ENCODE peak calls at places on chromosomes 16 and 17, in six cellular contexts. D is SK-N-SH, P is HCT116, H is K562, O is HepG2, Z is GM12878. Q is an unnamed sample.

GRCh38 chr17:4840893-4841242 is 7.7 kb downstream of the MINK1 start:
- DNase-seq in H (no peak), D (no peak), O (no peak), Z (no peak), P (no peak), Q (no peak)

GRCh38 chr16:69831212-69832123 is 69.3 kb downstream of the WWP2 start:
- DNase-seq in H (no peak), P (no peak), Z (no peak), D (no peak), O (peak), Q (peak)

GRCh38 chr16:80105160-80105559 is 435.6 kb upstream of the DYNLRB2 start:
- DNase-seq in P (no peak), Z (no peak), D (no peak), O (no peak), H (no peak), Q (no peak)

GRCh38 chr17:76272541-76273434 is 7.6 kb downstream of the UBALD2 start:
- DNase-seq in Z (no peak), D (no peak), O (no peak), H (no peak), P (no peak), Q (no peak)

GRCh38 chr16:30186782-30187555 is 3.6 kb downstream of the CORO1A start:
- DNase-seq in H (peak), Z (peak), O (peak), D (peak), P (no peak), Q (peak)

GRCh38 chr17:36212958-36213357 is 2.1 kb downstream of the CCL4L2 start:
- DNase-seq in D (no peak), H (no peak), O (no peak), Z (no peak), P (no peak), Q (no peak)

GRCh38 chr16:66862023-66862520 is 17.9 kb downstream of the CA7 start:
- DNase-seq in D (no peak), P (no peak), O (no peak), Z (no peak), H (no peak), Q (no peak)

GRCh38 chr17:65292430-65292829 is 155.3 kb downstream of the RGS9 start:
- DNase-seq in D (no peak), P (no peak), Z (no peak), O (no peak), H (no peak), Q (peak)

GRCh38 chr17:15955793-15956541 is 11.0 kb downstream of the ADORA2B start:
- DNase-seq in O (no peak), D (no peak), H (peak), Z (no peak), P (no peak), Q (no peak)

GRCh38 chr17:50273654-50274040 is 619 bp upstream of the TMEM92 start:
- DNase-seq in O (no peak), D (no peak), P (no peak), H (no peak), Z (no peak), Q (no peak)

GRCh38 chr17:31857920-31858646 is 961 bp downstream of the COPRS start:
- DNase-seq in P (no peak), D (no peak), Z (no peak), O (no peak), H (no peak), Q (no peak)

GRCh38 chr17:75065562-75066151 is 18.6 kb downstream of the KCTD2 start:
- DNase-seq in P (no peak), O (no peak), H (no peak), D (no peak), Z (no peak), Q (peak)

GRCh38 chr16:85323230-85323960 is 211.1 kb upstream of the CIBAR2 start:
- DNase-seq in Z (no peak), H (no peak), D (no peak), O (no peak), P (no peak), Q (no peak)

GRCh38 chr17:72591500-72592241 is 470.9 kb downstream of the SOX9 start:
- DNase-seq in D (peak), O (peak), P (no peak), Z (no peak), H (no peak), Q (no peak)

GRCh38 chr16:11992008-11992584 is 15.6 kb downstream of the SNX29 start:
- DNase-seq in P (no peak), Z (no peak), O (peak), H (no peak), D (no peak), Q (no peak)

GRCh38 chr16:58037365-58038057 is 12.0 kb downstream of the MMP15 start:
- DNase-seq in Z (no peak), O (no peak), H (no peak), P (no peak), D (peak), Q (no peak)

GRCh38 chr17:62673614-62674362 is 46.3 kb downstream of the MRC2 start:
- DNase-seq in H (no peak), Z (no peak), O (no peak), D (no peak), P (no peak), Q (no peak)

GRCh38 chr17:74522381-74523090 is 8.7 kb downstream of the CD300LB start:
- DNase-seq in H (no peak), O (no peak), Z (no peak), P (no peak), D (no peak), Q (no peak)

GRCh38 chr16:84925773-84926372 is 85.5 kb downstream of the ZDHHC7 start:
- DNase-seq in Z (no peak), P (no peak), O (no peak), D (no peak), H (no peak), Q (no peak)

GRCh38 chr17:15971108-15971507 is 26.2 kb downstream of the ADORA2B start:
- DNase-seq in D (no peak), Z (no peak), H (no peak), O (no peak), P (no peak), Q (no peak)

GRCh38 chr16:2740476-2740875 is 12.0 kb upstream of the SRRM2 start:
- DNase-seq in D (no peak), Z (no peak), O (no peak), H (no peak), P (no peak), Q (no peak)

GRCh38 chr16:85105475-85105874 is 6.8 kb downstream of the CIBAR2 start:
- DNase-seq in P (no peak), H (no peak), D (no peak), O (no peak), Z (no peak), Q (no peak)

GRCh38 chr16:16127469-16128116 is 95.7 kb downstream of the ABCC6 start:
- DNase-seq in Z (peak), D (peak), P (peak), O (peak), H (peak), Q (peak)

GRCh38 chr17:34070712-34071111 is 184.4 kb upstream of the CCL2 start:
- DNase-seq in O (no peak), Z (no peak), P (no peak), H (no peak), D (no peak), Q (no peak)

GRCh38 chr16:68422396-68422964 is 25.8 kb downstream of the SMPD3 start:
- DNase-seq in O (no peak), P (no peak), D (no peak), Z (no peak), H (no peak), Q (no peak)

GRCh38 chr16:77307764-77308561 is 108.8 kb downstream of the SYCE1L start:
- DNase-seq in H (no peak), P (no peak), O (no peak), Z (no peak), D (no peak), Q (peak)

GRCh38 chr17:8300629-8301242 is 5.5 kb upstream of the SLC25A35 start:
- DNase-seq in Z (peak), D (peak), P (peak), H (peak), O (peak), Q (peak)
- H3K9ac ChIP-seq in Z (no peak), D (no peak), P (no peak), H (no peak), O (no peak), Q (no peak)

GRCh38 chr16:57024894-57025680 is 35.7 kb downstream of the NLRC5 start:
- DNase-seq in O (no peak), Z (no peak), P (no peak), H (no peak), D (no peak), Q (no peak)
- H3K4me2 ChIP-seq in O (no peak), Z (no peak), P (no peak), H (no peak), D (no peak), Q (no peak)

GRCh38 chr17:78357687-78358537 is 2.0 kb downstream of the SOCS3 start:
- DNase-seq in O (no peak), H (no peak), D (no peak), Z (no peak), P (no peak), Q (no peak)
- TF ChIP-seq POLR2AphosphoS5 in O (no peak), H (no peak), D (no peak), Z (no peak), P (no peak), Q (no peak)

GRCh38 chr16:88809676-88810165 is 2.0 kb downstream of the APRT start:
- DNase-seq in O (no peak), Z (no peak), D (no peak), P (no peak), H (peak), Q (no peak)
- H3K9ac ChIP-seq in O (peak), Z (peak), D (no peak), P (peak), H (peak), Q (no peak)

GRCh38 chr17:48484850-48485249 is 46.0 kb downstream of the HOXB1 start:
- DNase-seq in O (no peak), P (peak), Z (no peak), D (no peak), H (peak), Q (no peak)

GRCh38 chr17:48483471-48484131 is 47.2 kb downstream of the HOXB1 start:
- DNase-seq in H (peak), O (no peak), P (peak), Z (no peak), D (no peak), Q (no peak)

GRCh38 chr17:48483004-48483403 is 47.8 kb downstream of the HOXB1 start:
- DNase-seq in O (no peak), D (no peak), Z (no peak), P (peak), H (no peak), Q (no peak)

GRCh38 chr17:48486557-48486956 is 44.3 kb downstream of the HOXB1 start:
- DNase-seq in P (peak), O (no peak), H (peak), D (no peak), Z (no peak), Q (no peak)

DNA sequence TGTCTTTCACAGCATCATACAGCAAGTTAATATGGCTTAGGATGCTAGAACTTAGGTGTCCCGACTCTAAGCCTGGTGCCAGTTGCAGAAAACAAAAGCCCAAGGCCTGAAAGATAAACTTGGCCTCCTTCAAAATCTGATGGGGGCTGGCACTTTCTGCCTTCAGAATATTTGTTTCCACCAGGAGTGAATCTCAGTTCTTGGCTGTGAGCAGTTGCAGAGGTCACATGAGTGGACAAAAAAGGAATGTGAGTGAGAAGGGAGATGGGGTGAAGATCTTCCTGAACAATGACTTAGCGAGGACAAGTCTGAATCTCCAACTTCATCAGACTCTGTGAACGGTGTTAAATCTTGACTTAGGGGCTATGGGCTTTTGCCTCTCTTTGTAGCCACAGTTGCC is 46.6 kb downstream of the HOXB1 start:
- DNase-seq in P (no peak), H (no peak), D (no peak), Z (no peak), O (no peak), Q (no peak)
- H3K4me2 ChIP-seq in P (peak), H (no peak), D (peak), Z (peak), O (no peak), Q (no peak)

GRCh38 chr17:63840591-63841349 is 1.7 kb downstream of the SMARCD2 start:
- DNase-seq in Z (no peak), O (no peak), D (no peak), H (no peak), P (no peak), Q (no peak)
- TF ChIP-seq POLR2AphosphoS5 in Z (no peak), O (no peak), D (no peak), H (no peak), P (no peak), Q (no peak)

GRCh38 chr17:77365584-77366186 is 224.9 kb downstream of the SEC14L1 start:
- DNase-seq in D (peak), P (peak), H (peak), O (no peak), Z (no peak), Q (peak)
- H3K9ac ChIP-seq in D (peak), P (peak), H (peak), O (peak), Z (no peak), Q (no peak)

GRCh38 chr16:49528564-49529150 is 155.1 kb downstream of the C16orf78 start:
- DNase-seq in D (peak), P (no peak), O (no peak), H (no peak), Z (no peak), Q (no peak)

GRCh38 chr16:49529646-49530045 is 156.0 kb downstream of the C16orf78 start:
- DNase-seq in P (no peak), O (no peak), D (no peak), H (no peak), Z (peak), Q (no peak)

GRCh38 chr16:49528035-49528434 is 154.4 kb downstream of the C16orf78 start:
- DNase-seq in D (peak), P (no peak), O (no peak), Z (no peak), H (peak), Q (peak)

GRCh38 chr16:49526966-49527365 is 153.4 kb downstream of the C16orf78 start:
- DNase-seq in H (no peak), P (no peak), Z (no peak), D (no peak), O (no peak), Q (no peak)

DNA sequence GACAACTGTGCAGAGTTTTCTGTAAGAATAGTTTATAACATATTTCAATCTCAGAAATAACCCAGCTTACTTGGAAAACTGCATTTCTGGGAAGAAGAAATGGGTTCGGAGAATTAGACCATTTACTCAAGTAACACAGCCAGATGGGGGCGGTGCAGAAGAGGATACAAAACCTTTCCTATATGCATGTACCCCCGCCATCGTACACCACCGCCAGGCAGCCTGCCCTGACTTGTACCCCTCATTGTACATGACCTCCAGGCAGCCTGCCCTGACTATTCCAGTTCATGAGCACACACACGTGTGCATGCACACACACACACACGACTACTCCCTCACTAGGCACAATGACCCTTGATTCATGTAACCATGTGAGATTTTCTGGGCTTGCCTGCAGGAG is 154.0 kb downstream of the C16orf78 start:
- DNase-seq in O (no peak), P (no peak), Z (no peak), H (peak), D (peak), Q (no peak)
- H3K4me2 ChIP-seq in O (no peak), P (no peak), Z (no peak), H (no peak), D (peak), Q (peak)

GRCh38 chr17:82065638-82066303 is at the start of gene DUS1L:
- DNase-seq in Z (no peak), O (no peak), H (peak), D (peak), P (no peak), Q (peak)
- TF ChIP-seq POLR2AphosphoS5 in Z (no peak), O (no peak), H (no peak), D (no peak), P (peak), Q (peak)

DNA sequence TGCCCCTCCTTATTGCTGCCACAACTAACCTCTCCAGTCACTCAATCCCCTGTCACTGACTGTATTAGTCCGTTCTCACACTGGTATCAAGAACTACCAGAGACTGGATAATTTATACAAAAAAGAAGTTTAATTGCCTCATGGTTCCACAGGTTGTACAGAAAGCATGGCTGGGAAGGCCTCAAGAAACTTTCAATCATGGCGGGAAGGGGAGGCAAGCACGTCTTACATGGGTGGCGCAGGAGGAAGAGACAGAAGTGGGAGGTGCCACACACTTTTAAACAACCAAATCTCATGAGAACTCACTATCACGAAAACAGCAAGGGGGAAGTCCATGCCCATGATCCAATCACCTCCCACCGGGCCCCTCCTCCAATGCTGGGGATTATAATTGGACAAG is 86.0 kb upstream of the BCAR1 start:
- DNase-seq in P (no peak), Z (no peak), D (no peak), O (no peak), H (no peak), Q (no peak)
- H3K9ac ChIP-seq in P (no peak), Z (no peak), D (no peak), O (no peak), H (no peak), Q (no peak)